ENCODE peak calls at places on chromosomes 6 and 20, in four cellular contexts. L is activated T-helper 2 cell treated with anti-CD3 and anti-CD28 coated beads, Interferon-gamma antibody, Interleukin-2, Interleukin-4, amounts not matched to agents 10 μg/mL and 5 μg/mL and 100 μg/mL, durations not matched to agents 14 hours and 24 hours and 36 hours; J is dermis microvascular lymphatic vessel endothelial cell; R is cardiac fibroblast. O is an unnamed sample.

GRCh38 chr6:144659202-144659731 is 374.1 kb downstream of the UTRN start:
- DNase-seq in L (no peak), J (peak; percentile 31), R (peak; percentile 63), O (no peak)

GRCh38 chr6:49322861-49323260 is 140.2 kb downstream of the MMUT start:
- DNase-seq in L (no peak), J (no peak), R (no peak), O (no peak)

GRCh38 chr6:99905209-99906106 is 88.6 kb downstream of the MCHR2 start:
- DNase-seq in L (no peak), J (peak; percentile 11), R (peak; percentile 70), O (no peak)

GRCh38 chr6:20409427-20409971 is 7.8 kb downstream of the E2F3 start:
- DNase-seq in L (no peak), J (no peak), R (no peak), O (no peak)

GRCh38 chr20:19249515-19249914 is 37.1 kb downstream of the SLC24A3 start:
- DNase-seq in L (no peak), J (no peak), R (peak; percentile 78), O (no peak)

GRCh38 chr6:2360126-2360525 is 114.7 kb upstream of the GMDS start:
- DNase-seq in L (no peak), J (no peak), R (no peak), O (no peak)

GRCh38 chr6:38319259-38320255 is 320.2 kb downstream of the BTBD9 start:
- DNase-seq in L (no peak), J (no peak), R (no peak), O (no peak)

GRCh38 chr6:99790679-99791078 is 184.0 kb downstream of the PRDM13 start:
- DNase-seq in L (no peak), J (no peak), R (peak; percentile 6), O (no peak)

GRCh38 chr20:32762754-32763201 is 593 bp downstream of the DNMT3B start:
- DNase-seq in L (no peak), J (no peak), R (no peak), O (no peak)

GRCh38 chr6:21870071-21870729 is 276.6 kb downstream of the SOX4 start:
- DNase-seq in L (no peak), J (no peak), R (no peak), O (no peak)

GRCh38 chr20:953742-954141 is 37.6 kb upstream of the ANGPT4 start:
- DNase-seq in L (no peak), J (no peak), R (peak; percentile 4), O (no peak)

GRCh38 chr6:56850618-56851017 is 104.3 kb upstream of the BEND6 start:
- DNase-seq in L (no peak), J (no peak), R (no peak), O (no peak)

GRCh38 chr6:158715330-158716311 is 65.8 kb downstream of the SYTL3 start:
- DNase-seq in L (no peak), J (no peak), R (no peak), O (no peak)

GRCh38 chr6:7424967-7425807 is 35.6 kb downstream of the RIOK1 start:
- DNase-seq in L (no peak), J (peak; percentile 34), R (peak; percentile 80), O (no peak)

GRCh38 chr20:45892828-45893500 is 1.8 kb downstream of the CTSA start:
- DNase-seq in L (no peak), J (no peak), R (no peak), O (no peak)

GRCh38 chr20:21323640-21324039 is 20.5 kb downstream of the XRN2 start:
- DNase-seq in L (no peak), J (peak; percentile 81), R (peak; percentile 93), O (no peak)

GRCh38 chr6:128305228-128305627 is 215.2 kb downstream of the PTPRK start:
- DNase-seq in L (no peak), J (no peak), R (peak; percentile 43), O (no peak)

GRCh38 chr6:912871-913663 is 220.1 kb upstream of the EXOC2 start:
- DNase-seq in L (no peak), J (no peak), R (no peak), O (no peak)

GRCh38 chr20:45872626-45873025 is 8.4 kb upstream of the ZSWIM1 start:
- DNase-seq in L (no peak), J (no peak), R (no peak), O (no peak)

GRCh38 chr6:134714679-134715078 is 235.2 kb downstream of the ALDH8A1 start:
- DNase-seq in L (no peak), J (no peak), R (peak; percentile 68), O (no peak)

GRCh38 chr6:27814665-27815424 is 97.4 kb downstream of the OR2B2 start:
- DNase-seq in L (peak; percentile 79), J (peak; percentile 96), R (peak; percentile 99), O (peak; percentile 79)

GRCh38 chr6:169117663-169118062 is 136.0 kb downstream of the THBS2 start:
- DNase-seq in L (no peak), J (no peak), R (no peak), O (no peak)

GRCh38 chr20:2131366-2131765 is 29.7 kb downstream of the STK35 start:
- DNase-seq in L (no peak), J (no peak), R (peak; percentile 82), O (no peak)

GRCh38 chr20:34410331-34410730 is 47.3 kb downstream of the ITCH start:
- DNase-seq in L (no peak), J (no peak), R (no peak), O (no peak)

GRCh38 chr6:90362273-90362672 is 65.6 kb upstream of the BACH2 start:
- DNase-seq in L (no peak), J (no peak), R (peak; percentile 39), O (no peak)

GRCh38 chr6:11229267-11230043 is 3.0 kb downstream of the NEDD9 start:
- DNase-seq in L (no peak), J (no peak), R (peak; percentile 36), O (no peak)

GRCh38 chr6:117513778-117514371 is 31.4 kb downstream of the DCBLD1 start:
- DNase-seq in L (no peak), J (no peak), R (no peak), O (no peak)

GRCh38 chr20:1700990-1701389 is 43.4 kb upstream of the SIRPG start:
- DNase-seq in L (no peak), J (no peak), R (no peak), O (no peak)

GRCh38 chr6:5761370-5761769 is 245.4 kb downstream of the NRN1 start:
- DNase-seq in L (no peak), J (no peak), R (peak; percentile 31), O (no peak)

GRCh38 chr20:39885975-39886649 is 802.9 kb downstream of the MAFB start:
- DNase-seq in L (no peak), J (peak; percentile 30), R (peak; percentile 88), O (no peak)

GRCh38 chr20:56685879-56686278 is 56.8 kb downstream of the TFAP2C start:
- DNase-seq in L (no peak), J (no peak), R (no peak), O (no peak)

GRCh38 chr6:35663447-35664235 is 25.1 kb downstream of the FKBP5 start:
- DNase-seq in L (no peak), J (no peak), R (peak; percentile 81), O (no peak)

GRCh38 chr6:7241709-7242645 is 71.0 kb downstream of the SSR1 start:
- DNase-seq in L (no peak), J (no peak), R (no peak), O (no peak)

GRCh38 chr6:86502522-86502921 is 434.8 kb upstream of the HTR1E start:
- DNase-seq in L (no peak), J (no peak), R (no peak), O (no peak)

GRCh38 chr20:64168381-64169088 is 4.3 kb downstream of the MYT1 start:
- DNase-seq in L (no peak), J (no peak), R (no peak), O (no peak)

GRCh38 chr20:56395166-56395565 is 2.7 kb downstream of the CSTF1 start:
- DNase-seq in L (no peak), J (no peak), R (no peak), O (no peak)

GRCh38 chr6:1910621-1911407 is 301.1 kb downstream of the FOXC1 start:
- DNase-seq in L (no peak), J (no peak), R (peak; percentile 40), O (no peak)

GRCh38 chr20:32893878-32894483 is 35.3 kb downstream of the EFCAB8 start:
- DNase-seq in L (no peak), J (no peak), R (peak; percentile 22), O (no peak)